ENCODE peak calls at places on chromosomes 13 and 19, in seven cellular contexts. Y, O, C, L, I, Z and N are unnamed samples. For H3K9me3, the result is how much of the 10 kb centered on the place peaks cover.

GRCh38 chr13:85411608-85412007 is 387.6 kb downstream of the SLITRK6 start:
- DNase-seq in Y (no peak), Z (no peak), C (no peak), I (no peak), L (no peak), O (no peak), N (no peak)

GRCh38 chr19:19581391-19581790 is 37.1 kb downstream of the PBX4 start:
- DNase-seq in C (no peak), Z (no peak), Y (no peak), I (no peak), O (no peak), L (no peak), N (no peak)

GRCh38 chr19:15259900-15260299 is 27.7 kb upstream of the EPHX3 start:
- DNase-seq in O (no peak), Z (no peak), Y (no peak), C (no peak), L (no peak), I (no peak), N (no peak)

GRCh38 chr19:7590256-7590655 is 5.4 kb upstream of the CAMSAP3 start:
- DNase-seq in O (no peak), Y (no peak), C (no peak), L (no peak), I (no peak), Z (no peak), N (no peak)

GRCh38 chr13:80262051-80262695 is 78.8 kb downstream of the SPRY2 start:
- DNase-seq in Z (no peak), C (no peak), O (no peak), Y (no peak), L (no peak), I (no peak), N (no peak)

GRCh38 chr13:30191491-30192100 is 115.8 kb downstream of the KATNAL1 start:
- DNase-seq in L (no peak), C (no peak), Y (no peak), O (no peak), Z (no peak), I (peak), N (no peak)

GRCh38 chr13:55632402-55632801 is 1508.3 kb upstream of the PRR20A start:
- DNase-seq in Y (no peak), Z (no peak), O (no peak), C (no peak), I (no peak), L (no peak), N (no peak)

GRCh38 chr19:4831351-4832340 is at the start of gene TICAM1:
- DNase-seq in Z (no peak), I (peak), Y (peak), L (peak), C (peak), O (peak), N (no peak)

GRCh38 chr13:46844431-46844830 is 47.5 kb upstream of the ESD start:
- DNase-seq in C (no peak), L (no peak), Z (no peak), Y (no peak), O (no peak), I (peak), N (no peak)

GRCh38 chr13:50126378-50127016 is 111.3 kb downstream of the KCNRG start:
- DNase-seq in Z (no peak), O (no peak), L (peak), Y (no peak), I (no peak), C (no peak), N (no peak)

GRCh38 chr19:30078381-30078910 is 136.4 kb downstream of the URI1 start:
- DNase-seq in L (no peak), O (no peak), Y (no peak), I (no peak), C (peak), Z (no peak), N (no peak)

GRCh38 chr19:10747674-10748073 is 29.8 kb downstream of the DNM2 start:
- DNase-seq in C (no peak), O (no peak), I (no peak), Y (no peak), L (no peak), Z (no peak), N (no peak)

GRCh38 chr19:10742494-10742893 is 24.6 kb downstream of the DNM2 start:
- DNase-seq in I (no peak), L (no peak), O (no peak), Y (no peak), Z (no peak), C (no peak), N (no peak)

GRCh38 chr19:10747271-10747670 is 29.4 kb downstream of the DNM2 start:
- DNase-seq in Y (no peak), C (no peak), O (no peak), I (no peak), L (peak), Z (no peak), N (peak)

GRCh38 chr19:10744848-10745293 is 27.0 kb downstream of the DNM2 start:
- DNase-seq in Y (no peak), O (no peak), Z (no peak), I (no peak), L (no peak), C (no peak), N (no peak)

GRCh38 chr19:10744222-10744847 is 26.5 kb downstream of the DNM2 start:
- DNase-seq in O (no peak), L (no peak), Z (no peak), I (no peak), C (no peak), Y (no peak), N (no peak)
- H3K9me3 ChIP-seq in O (under half), L (under half), Z (under half), I (under half), C (under half), Y (under half), N (under half)

DNA sequence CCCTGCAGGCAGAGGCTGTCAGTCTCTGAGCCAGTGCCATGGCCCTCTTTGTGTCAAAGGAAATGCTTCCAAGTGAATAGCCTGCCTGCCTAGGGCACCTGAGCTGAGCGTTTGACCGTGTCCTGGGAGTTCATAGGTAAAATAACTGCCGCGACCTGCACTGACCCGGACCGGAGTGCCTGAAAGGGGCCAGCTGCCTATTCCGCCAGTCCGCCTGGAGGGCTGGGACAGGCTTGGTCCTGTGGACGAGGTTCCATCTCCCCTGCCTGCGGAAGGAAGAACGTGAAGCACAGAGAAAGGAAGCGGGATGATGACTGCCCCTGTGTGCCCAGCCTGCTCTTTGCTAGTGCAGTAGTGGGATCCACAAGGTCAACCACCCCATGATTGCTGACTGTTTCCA is 17.5 kb upstream of the ZNF492 start:
- DNase-seq in C (no peak), Y (no peak), I (no peak), O (no peak), Z (no peak), L (no peak), N (no peak)
- H3K9me3 ChIP-seq in C (under half), Y (under half), I (under half), O (under half), Z (half or more), L (under half), N (under half)

GRCh38 chr19:32773126-32773525 is 53.6 kb downstream of the TDRD12 start:
- DNase-seq in Z (no peak), Y (no peak), L (no peak), O (no peak), C (no peak), I (no peak), N (no peak)
- H3K9me3 ChIP-seq in Z (under half), Y (under half), L (under half), O (under half), C (under half), I (under half), N (under half)

GRCh38 chr19:21045028-21045427 is 24.6 kb downstream of the ZNF430 start:
- DNase-seq in Y (no peak), I (no peak), Z (no peak), C (no peak), L (no peak), O (no peak), N (no peak)

GRCh38 chr19:21052902-21053301 is 29.1 kb upstream of the ZNF714 start:
- DNase-seq in Y (no peak), C (no peak), L (no peak), I (no peak), O (no peak), Z (no peak), N (no peak)

GRCh38 chr19:21046489-21046888 is 26.0 kb downstream of the ZNF430 start:
- DNase-seq in I (no peak), L (no peak), O (no peak), Z (no peak), Y (no peak), C (no peak), N (no peak)

DNA sequence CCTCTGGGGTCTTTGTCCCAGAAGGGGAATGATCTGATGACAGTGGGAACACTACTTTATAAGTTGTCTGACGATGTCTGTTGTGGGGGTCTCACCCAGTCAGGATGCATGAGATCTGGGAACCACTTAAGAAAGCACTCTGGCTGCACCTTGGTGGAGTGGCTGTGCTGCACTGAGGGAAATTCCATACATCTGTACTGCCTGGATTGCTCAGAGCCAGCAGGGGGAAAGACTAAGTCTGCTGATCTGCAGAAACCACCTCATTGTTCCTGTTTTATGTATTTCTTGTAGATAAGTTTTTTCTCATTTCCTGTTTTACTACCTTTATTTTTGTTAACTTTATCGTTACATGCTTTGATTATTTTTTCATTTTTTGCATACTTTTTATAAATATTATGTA is 27.3 kb downstream of the ZNF430 start:
- DNase-seq in Z (no peak), Y (no peak), I (no peak), L (no peak), C (no peak), O (no peak), N (no peak)
- H3K9me3 ChIP-seq in Z (under half), Y (under half), I (under half), L (under half), C (half or more), O (under half), N (under half)

GRCh38 chr19:36719687-36720556 is 32.5 kb downstream of the ZNF567 start:
- DNase-seq in O (no peak), L (peak), Z (no peak), Y (no peak), C (no peak), I (peak), N (no peak)
- H3K9me3 ChIP-seq in O (under half), L (half or more), Z (half or more), Y (half or more), C (half or more), I (half or more), N (under half)

DNA sequence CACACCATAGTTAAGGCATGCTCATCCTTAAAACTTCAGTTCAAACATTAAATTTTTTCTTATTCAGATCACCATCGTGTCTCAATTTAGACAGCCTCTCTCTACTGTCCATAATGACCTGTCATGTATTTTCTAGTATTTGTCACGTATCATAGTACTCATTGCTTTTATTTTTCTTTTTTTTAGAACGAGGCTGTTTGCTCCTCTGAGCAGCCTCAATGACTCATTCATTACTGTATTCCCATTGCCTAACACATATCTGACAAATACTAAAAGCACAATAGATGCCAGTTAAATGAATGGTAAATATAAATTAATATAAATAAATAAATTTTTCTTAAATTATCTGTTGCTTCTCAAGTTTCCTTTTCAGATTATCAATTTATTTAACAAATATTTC is 245.5 kb downstream of the TUBA3C start:
- DNase-seq in I (no peak), Z (no peak), Y (no peak), C (no peak), O (no peak), L (no peak), N (no peak)
- H3K9me3 ChIP-seq in I (under half), Z (under half), Y (under half), C (under half), O (under half), L (under half), N (under half)

DNA sequence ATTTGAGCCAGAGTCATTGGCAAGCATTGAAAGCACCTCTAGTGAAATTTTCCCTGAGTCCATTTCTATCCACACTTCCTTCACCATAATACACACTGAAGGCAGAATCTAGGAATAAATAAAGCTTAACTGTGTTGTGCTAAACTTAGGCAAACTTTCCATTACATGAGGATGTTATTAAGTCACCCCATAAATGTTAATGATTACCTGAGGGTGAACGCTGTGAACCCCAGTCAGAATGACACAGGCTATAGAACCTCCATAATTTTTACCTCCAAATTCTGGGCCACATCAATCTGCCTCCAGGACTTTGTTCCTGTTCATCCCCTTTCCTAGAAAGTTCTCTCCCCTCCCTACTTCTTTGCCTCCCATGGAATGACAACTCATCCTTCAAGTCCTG is 71.1 kb downstream of the RAP2A start:
- DNase-seq in I (no peak), Y (no peak), C (no peak), Z (no peak), O (no peak), L (no peak), N (no peak)
- H3K9me3 ChIP-seq in I (under half), Y (under half), C (under half), Z (under half), O (under half), L (under half), N (under half)

DNA sequence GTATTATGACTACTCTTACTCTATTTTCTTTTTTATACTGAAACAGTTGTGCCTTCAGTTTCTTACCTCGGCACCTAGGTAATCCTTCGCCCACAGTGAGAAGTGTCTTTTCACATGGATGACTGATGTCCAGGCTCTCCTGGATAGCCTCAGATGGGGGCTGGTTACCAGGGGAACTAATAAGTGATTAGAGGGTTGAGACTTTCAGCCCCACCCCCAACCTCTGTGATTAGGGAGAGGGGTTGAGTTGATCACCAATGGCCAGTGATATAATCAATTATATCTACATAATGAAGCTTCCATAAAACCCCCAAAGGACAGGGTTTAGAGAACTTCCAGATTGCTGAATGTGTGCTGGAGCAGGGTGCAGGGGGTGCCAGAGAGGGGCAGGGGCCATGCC is 43.0 kb upstream of the GPR183 start:
- DNase-seq in I (no peak), L (no peak), Y (no peak), C (no peak), Z (no peak), O (no peak), N (no peak)
- H3K9me3 ChIP-seq in I (under half), L (under half), Y (under half), C (under half), Z (under half), O (under half), N (under half)

GRCh38 chr13:66262330-66262729 is 967.8 kb downstream of the PCDH9 start:
- DNase-seq in C (no peak), I (no peak), L (no peak), Y (no peak), Z (no peak), O (no peak), N (no peak)

GRCh38 chr13:66266761-66267160 is 963.4 kb downstream of the PCDH9 start:
- DNase-seq in Y (no peak), C (no peak), Z (no peak), I (no peak), L (no peak), O (no peak), N (no peak)

GRCh38 chr13:66266348-66266747 is 963.8 kb downstream of the PCDH9 start:
- DNase-seq in Z (no peak), O (no peak), C (no peak), L (no peak), I (no peak), Y (no peak), N (no peak)

GRCh38 chr13:66264976-66265375 is 965.2 kb downstream of the PCDH9 start:
- DNase-seq in C (no peak), Y (no peak), I (no peak), O (no peak), L (no peak), Z (no peak), N (no peak)

DNA sequence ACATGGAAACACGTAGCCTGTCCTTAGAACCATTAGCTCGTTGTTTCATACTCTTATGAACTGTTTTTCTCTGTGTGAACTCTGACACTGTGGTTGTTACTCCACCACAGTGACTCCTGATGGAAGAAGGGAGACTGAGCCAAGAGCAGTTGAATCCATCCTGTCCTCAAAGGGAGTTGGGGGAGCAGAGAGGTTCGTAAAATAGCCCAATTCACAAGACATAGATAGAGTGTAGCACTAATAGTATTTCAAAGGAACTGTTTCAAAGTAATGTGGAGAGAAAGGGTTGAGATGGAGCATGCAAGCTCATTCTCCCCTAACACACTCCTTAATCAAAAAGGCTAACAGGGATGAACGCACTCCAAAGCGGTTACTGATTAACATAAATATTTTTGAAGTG is 964.7 kb downstream of the PCDH9 start:
- DNase-seq in O (no peak), Z (no peak), C (no peak), I (no peak), Y (no peak), L (no peak), N (no peak)
- H3K9me3 ChIP-seq in O (under half), Z (under half), C (under half), I (under half), Y (under half), L (under half), N (under half)

GRCh38 chr19:56554272-56554869 is 12.9 kb upstream of the ZNF470 start:
- DNase-seq in O (no peak), I (no peak), Z (no peak), Y (no peak), L (no peak), C (no peak), N (no peak)
- H3K9me3 ChIP-seq in O (under half), I (half or more), Z (under half), Y (half or more), L (half or more), C (half or more), N (under half)